ENCODE peak calls at places on chromosomes 16 and 17, in six cellular contexts. One of them, this sample, is unnamed.

GRCh38 chr17:50840311-50840851 is 5.0 kb downstream of the WFIKKN2 start:
- DNase-seq in endothelial cell of umbilical vein: no peak
- DNase-seq in stomach: no peak
- DNase-seq in body of pancreas: no peak
- DNase-seq in lower leg skin: peak; percentile 78
- DNase-seq in HCT116: no peak
- DNase-seq in this sample: no peak

GRCh38 chr17:4536742-4537411 is 18.3 kb downstream of the MYBBP1A start:
- DNase-seq in endothelial cell of umbilical vein: peak; percentile 43
- DNase-seq in stomach: no peak
- DNase-seq in body of pancreas: no peak
- DNase-seq in lower leg skin: no peak
- DNase-seq in HCT116: no peak
- DNase-seq in this sample: no peak

GRCh38 chr16:65463652-65464260 is 341.9 kb upstream of the CDH11 start:
- DNase-seq in endothelial cell of umbilical vein: no peak
- DNase-seq in stomach: no peak
- DNase-seq in body of pancreas: no peak
- DNase-seq in lower leg skin: no peak
- DNase-seq in HCT116: no peak
- DNase-seq in this sample: no peak

GRCh38 chr16:24858219-24859041 is 12.7 kb downstream of the SLC5A11 start:
- DNase-seq in endothelial cell of umbilical vein: peak; percentile 49
- DNase-seq in stomach: peak; percentile 39
- DNase-seq in body of pancreas: peak; percentile 33
- DNase-seq in lower leg skin: peak; percentile 83
- DNase-seq in HCT116: no peak
- DNase-seq in this sample: no peak

GRCh38 chr17:40297511-40297910 is 9.8 kb downstream of the CDC6 start:
- DNase-seq in endothelial cell of umbilical vein: no peak
- DNase-seq in stomach: no peak
- DNase-seq in body of pancreas: no peak
- DNase-seq in lower leg skin: peak; percentile 37
- DNase-seq in HCT116: no peak
- DNase-seq in this sample: no peak

GRCh38 chr16:58511933-58512815 is 3.1 kb upstream of the SETD6 start:
- DNase-seq in endothelial cell of umbilical vein: peak; percentile 51
- DNase-seq in stomach: peak; percentile 88
- DNase-seq in body of pancreas: peak; percentile 86
- DNase-seq in lower leg skin: peak; percentile 96
- DNase-seq in HCT116: no peak
- DNase-seq in this sample: peak; percentile 58

GRCh38 chr16:12205378-12205777 is 228.8 kb downstream of the SNX29 start:
- DNase-seq in endothelial cell of umbilical vein: no peak
- DNase-seq in stomach: no peak
- DNase-seq in body of pancreas: no peak
- DNase-seq in lower leg skin: no peak
- DNase-seq in HCT116: no peak
- DNase-seq in this sample: no peak

GRCh38 chr17:77315551-77316190 is 174.9 kb downstream of the SEC14L1 start:
- DNase-seq in endothelial cell of umbilical vein: peak; percentile 38
- DNase-seq in stomach: no peak
- DNase-seq in body of pancreas: peak; percentile 27
- DNase-seq in lower leg skin: peak; percentile 86
- DNase-seq in HCT116: no peak
- DNase-seq in this sample: no peak

GRCh38 chr16:72380283-72380682 is 208.3 kb upstream of the PMFBP1 start:
- DNase-seq in endothelial cell of umbilical vein: peak; percentile 25
- DNase-seq in stomach: no peak
- DNase-seq in body of pancreas: no peak
- DNase-seq in lower leg skin: no peak
- DNase-seq in HCT116: no peak
- DNase-seq in this sample: no peak

GRCh38 chr16:85252461-85252860 is 140.2 kb upstream of the CIBAR2 start:
- DNase-seq in endothelial cell of umbilical vein: no peak
- DNase-seq in stomach: no peak
- DNase-seq in body of pancreas: no peak
- DNase-seq in lower leg skin: no peak
- DNase-seq in HCT116: no peak
- DNase-seq in this sample: no peak

GRCh38 chr16:50004239-50004638 is 20.8 kb upstream of the CNEP1R1 start:
- DNase-seq in endothelial cell of umbilical vein: no peak
- DNase-seq in stomach: no peak
- DNase-seq in body of pancreas: no peak
- DNase-seq in lower leg skin: no peak
- DNase-seq in HCT116: no peak
- DNase-seq in this sample: no peak

GRCh38 chr16:75265911-75266701 is 14.7 kb upstream of the BCAR1 start:
- DNase-seq in endothelial cell of umbilical vein: peak; percentile 71
- DNase-seq in stomach: peak; percentile 89
- DNase-seq in body of pancreas: peak; percentile 80
- DNase-seq in lower leg skin: peak; percentile 94
- DNase-seq in HCT116: no peak
- DNase-seq in this sample: peak; percentile 93

GRCh38 chr17:54353789-54354525 is 531.2 kb downstream of the KIF2B start:
- DNase-seq in endothelial cell of umbilical vein: no peak
- DNase-seq in stomach: no peak
- DNase-seq in body of pancreas: no peak
- DNase-seq in lower leg skin: no peak
- DNase-seq in HCT116: no peak
- DNase-seq in this sample: no peak

GRCh38 chr16:53523126-53523804 is 20.3 kb upstream of the AKTIP start:
- DNase-seq in endothelial cell of umbilical vein: no peak
- DNase-seq in stomach: no peak
- DNase-seq in body of pancreas: no peak
- DNase-seq in lower leg skin: no peak
- DNase-seq in HCT116: no peak
- DNase-seq in this sample: no peak

GRCh38 chr17:79831367-79832210 is 7.7 kb downstream of the CBX4 start:
- DNase-seq in endothelial cell of umbilical vein: no peak
- DNase-seq in stomach: peak; percentile 91
- DNase-seq in body of pancreas: peak; percentile 91
- DNase-seq in lower leg skin: peak; percentile 94
- DNase-seq in HCT116: no peak
- DNase-seq in this sample: peak; percentile 80

GRCh38 chr17:80348551-80349436 is 66.2 kb upstream of the ENDOV start:
- DNase-seq in endothelial cell of umbilical vein: no peak
- DNase-seq in stomach: no peak
- DNase-seq in body of pancreas: no peak
- DNase-seq in lower leg skin: no peak
- DNase-seq in HCT116: no peak
- DNase-seq in this sample: peak; percentile 40

GRCh38 chr16:87203060-87203656 is 114.0 kb downstream of the C16orf95 start:
- DNase-seq in endothelial cell of umbilical vein: peak; percentile 77
- DNase-seq in stomach: peak; percentile 54
- DNase-seq in body of pancreas: peak; percentile 43
- DNase-seq in lower leg skin: no peak
- DNase-seq in HCT116: peak; percentile 85
- DNase-seq in this sample: peak; percentile 71

GRCh38 chr17:73096201-73096600 is 3.7 kb upstream of the SLC39A11 start:
- DNase-seq in endothelial cell of umbilical vein: no peak
- DNase-seq in stomach: no peak
- DNase-seq in body of pancreas: no peak
- DNase-seq in lower leg skin: no peak
- DNase-seq in HCT116: no peak
- DNase-seq in this sample: no peak

GRCh38 chr17:77830816-77831490 is 127.5 kb upstream of the TNRC6C start:
- DNase-seq in endothelial cell of umbilical vein: no peak
- DNase-seq in stomach: no peak
- DNase-seq in body of pancreas: no peak
- DNase-seq in lower leg skin: no peak
- DNase-seq in HCT116: no peak
- DNase-seq in this sample: no peak

GRCh38 chr17:39812466-39812865 is 51.6 kb downstream of the IKZF3 start:
- DNase-seq in endothelial cell of umbilical vein: no peak
- DNase-seq in stomach: peak; percentile 79
- DNase-seq in body of pancreas: peak; percentile 9
- DNase-seq in lower leg skin: no peak
- DNase-seq in HCT116: no peak
- DNase-seq in this sample: no peak

GRCh38 chr17:68701046-68701445 is 99.9 kb upstream of the FAM20A start:
- DNase-seq in endothelial cell of umbilical vein: no peak
- DNase-seq in stomach: no peak
- DNase-seq in body of pancreas: no peak
- DNase-seq in lower leg skin: no peak
- DNase-seq in HCT116: no peak
- DNase-seq in this sample: no peak

GRCh38 chr16:65235339-65236177 is 113.7 kb upstream of the CDH11 start:
- DNase-seq in endothelial cell of umbilical vein: no peak
- DNase-seq in stomach: no peak
- DNase-seq in body of pancreas: no peak
- DNase-seq in lower leg skin: no peak
- DNase-seq in HCT116: no peak
- DNase-seq in this sample: no peak

GRCh38 chr17:16909472-16909871 is 62.4 kb downstream of the TNFRSF13B start:
- DNase-seq in endothelial cell of umbilical vein: no peak
- DNase-seq in stomach: peak; percentile 9
- DNase-seq in body of pancreas: no peak
- DNase-seq in lower leg skin: peak; percentile 45
- DNase-seq in HCT116: no peak
- DNase-seq in this sample: no peak

GRCh38 chr17:57889892-57890856 is 40.3 kb upstream of the MRPS23 start:
- DNase-seq in endothelial cell of umbilical vein: peak; percentile 72
- DNase-seq in stomach: peak; percentile 83
- DNase-seq in body of pancreas: peak; percentile 96
- DNase-seq in lower leg skin: peak; percentile 95
- DNase-seq in HCT116: peak; percentile 67
- DNase-seq in this sample: peak; percentile 93

GRCh38 chr16:81451753-81452680 is 7.4 kb downstream of the CMIP start:
- DNase-seq in endothelial cell of umbilical vein: no peak
- DNase-seq in stomach: no peak
- DNase-seq in body of pancreas: peak; percentile 71
- DNase-seq in lower leg skin: no peak
- DNase-seq in HCT116: no peak
- DNase-seq in this sample: no peak

GRCh38 chr17:42548070-42548837 is 4.5 kb upstream of the HSD17B1 start:
- DNase-seq in endothelial cell of umbilical vein: peak; percentile 52
- DNase-seq in stomach: peak; percentile 94
- DNase-seq in body of pancreas: peak; percentile 93
- DNase-seq in lower leg skin: no peak
- DNase-seq in HCT116: no peak
- DNase-seq in this sample: no peak
- TF ChIP-seq POLR2A in endothelial cell of umbilical vein: peak; percentile 42
- TF ChIP-seq POLR2A in stomach: no peak
- TF ChIP-seq POLR2A in body of pancreas: peak; percentile 22
- TF ChIP-seq POLR2A in lower leg skin: no peak
- TF ChIP-seq POLR2A in HCT116: no peak
- TF ChIP-seq POLR2A in this sample: no peak

GRCh38 chr17:8188408-8188839 is 1.6 kb downstream of the BORCS6 start:
- DNase-seq in endothelial cell of umbilical vein: peak; percentile 12
- DNase-seq in stomach: no peak
- DNase-seq in body of pancreas: peak; percentile 13
- DNase-seq in lower leg skin: peak; percentile 87
- DNase-seq in HCT116: no peak
- DNase-seq in this sample: no peak

GRCh38 chr17:8189041-8189710 is 804 bp downstream of the BORCS6 start:
- DNase-seq in endothelial cell of umbilical vein: peak; percentile 37
- DNase-seq in stomach: peak; percentile 43
- DNase-seq in body of pancreas: peak; percentile 37
- DNase-seq in lower leg skin: peak; percentile 92
- DNase-seq in HCT116: no peak
- DNase-seq in this sample: no peak

GRCh38 chr17:8190506-8190905 is 526 bp upstream of the BORCS6 start:
- DNase-seq in endothelial cell of umbilical vein: no peak
- DNase-seq in stomach: no peak
- DNase-seq in body of pancreas: no peak
- DNase-seq in lower leg skin: no peak
- DNase-seq in HCT116: no peak
- DNase-seq in this sample: no peak

GRCh38 chr17:8187517-8188407 is 2.2 kb downstream of the BORCS6 start:
- DNase-seq in endothelial cell of umbilical vein: peak; percentile 99
- DNase-seq in stomach: peak; percentile 95
- DNase-seq in body of pancreas: peak; percentile 96
- DNase-seq in lower leg skin: peak; percentile 98
- DNase-seq in HCT116: peak; percentile 99
- DNase-seq in this sample: peak; percentile 76

GRCh38 chr17:8189711-8190477 is at the start of gene BORCS6:
- DNase-seq in endothelial cell of umbilical vein: peak; percentile 98
- DNase-seq in stomach: peak; percentile 97
- DNase-seq in body of pancreas: peak; percentile 99
- DNase-seq in lower leg skin: peak; percentile 99
- DNase-seq in HCT116: peak; percentile 96
- DNase-seq in this sample: peak; percentile 88
- TF ChIP-seq POLR2A in endothelial cell of umbilical vein: no peak
- TF ChIP-seq POLR2A in stomach: peak; percentile 24
- TF ChIP-seq POLR2A in body of pancreas: peak; percentile 84
- TF ChIP-seq POLR2A in lower leg skin: no peak
- TF ChIP-seq POLR2A in HCT116: no peak
- TF ChIP-seq POLR2A in this sample: peak; percentile 41

DNA sequence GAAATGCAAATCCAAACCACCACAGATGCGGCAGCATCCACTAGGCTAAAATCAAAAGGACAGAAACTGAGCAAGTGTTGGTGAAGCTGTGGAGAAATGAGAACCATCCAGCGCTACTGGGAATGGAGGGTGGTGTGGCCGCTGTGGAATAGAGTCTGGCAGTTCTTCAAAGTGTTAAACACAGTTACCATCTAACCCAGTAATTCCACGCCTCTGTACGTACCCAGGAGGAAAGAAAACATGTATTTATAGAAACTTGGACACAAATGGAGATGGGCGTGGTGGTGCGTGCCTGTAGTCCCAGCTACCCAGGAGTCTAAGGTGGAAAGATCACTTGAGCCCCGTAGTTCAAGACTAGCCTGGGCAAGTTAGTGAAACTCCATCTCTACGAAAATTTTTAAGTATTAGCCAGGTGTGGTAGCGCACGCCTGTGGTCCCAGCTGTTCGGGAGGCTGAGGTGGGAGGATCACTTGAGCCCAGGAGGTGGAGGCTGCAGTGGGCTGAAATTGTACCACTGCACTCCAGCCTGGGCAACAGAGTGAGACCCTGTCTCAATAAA is 11.6 kb downstream of the SLC25A10 start:
- DNase-seq in endothelial cell of umbilical vein: no peak
- DNase-seq in stomach: peak; percentile 61
- DNase-seq in body of pancreas: peak; percentile 24
- DNase-seq in lower leg skin: no peak
- DNase-seq in HCT116: no peak
- DNase-seq in this sample: no peak
- TF ChIP-seq POLR2A in endothelial cell of umbilical vein: no peak
- TF ChIP-seq POLR2A in stomach: no peak
- TF ChIP-seq POLR2A in body of pancreas: peak; percentile 15
- TF ChIP-seq POLR2A in lower leg skin: no peak
- TF ChIP-seq POLR2A in HCT116: no peak
- TF ChIP-seq POLR2A in this sample: no peak

DNA sequence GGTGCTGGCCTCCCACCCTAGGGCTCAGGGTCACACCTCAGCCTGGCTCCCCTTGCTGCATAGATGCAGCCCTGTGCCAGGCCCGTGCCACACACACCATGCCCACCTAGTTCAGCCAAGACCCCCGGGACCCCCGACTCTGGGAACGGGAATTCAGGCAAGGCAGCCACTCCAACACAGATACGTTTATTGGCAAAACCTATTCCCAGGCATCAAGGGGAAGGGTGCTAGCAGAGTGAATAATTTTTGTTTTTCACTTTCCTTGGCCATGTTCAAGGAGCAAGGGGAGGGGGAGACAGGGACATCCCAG is 19.8 kb downstream of the SLC4A1 start:
- DNase-seq in endothelial cell of umbilical vein: no peak
- DNase-seq in stomach: no peak
- DNase-seq in body of pancreas: no peak
- DNase-seq in lower leg skin: no peak
- DNase-seq in HCT116: no peak
- DNase-seq in this sample: no peak
- TF ChIP-seq POLR2A in endothelial cell of umbilical vein: no peak
- TF ChIP-seq POLR2A in stomach: no peak
- TF ChIP-seq POLR2A in body of pancreas: no peak
- TF ChIP-seq POLR2A in lower leg skin: no peak
- TF ChIP-seq POLR2A in HCT116: no peak
- TF ChIP-seq POLR2A in this sample: no peak